ENCODE peak calls at places on chromosomes 7 and 10, in eight cellular contexts. G is fibroblast of the aortic adventitia, I is Calu3, Y is kidney epithelial cell, W is cardiac muscle cell, Z is endothelial cell, L is fibroblast of mammary gland, H is tibial nerve. P is an unnamed sample.
A peak's percentile ranks its signal among the peaks of the same experiment; 100 is the strongest.

GRCh38 chr7:36605261-36605660 is 119.0 kb downstream of the AOAH start:
- DNase-seq in G (no peak), I (peak; percentile 24), Y (peak; percentile 37), W (no peak), Z (no peak), L (no peak), H (no peak), P (no peak)

GRCh38 chr7:155914341-155914740 is 102.1 kb upstream of the SHH start:
- DNase-seq in G (no peak), I (no peak), Y (no peak), W (no peak), Z (no peak), L (no peak), H (no peak), P (no peak)

GRCh38 chr10:62063795-62064472 is 162.4 kb downstream of the ARID5B start:
- DNase-seq in G (peak; percentile 71), I (no peak), Y (no peak), W (peak; percentile 61), Z (no peak), L (peak; percentile 93), H (peak; percentile 64), P (no peak)

GRCh38 chr7:107594961-107595737 is 15.1 kb downstream of the BCAP29 start:
- DNase-seq in G (peak; percentile 97), I (no peak), Y (peak; percentile 83), W (peak; percentile 94), Z (no peak), L (peak; percentile 96), H (no peak), P (no peak)

GRCh38 chr10:129057856-129058663 is 409.0 kb upstream of the MGMT start:
- DNase-seq in G (no peak), I (no peak), Y (no peak), W (no peak), Z (no peak), L (no peak), H (no peak), P (no peak)

GRCh38 chr7:111390000-111390399 is 172.3 kb downstream of the IMMP2L start:
- DNase-seq in G (no peak), I (no peak), Y (no peak), W (no peak), Z (no peak), L (no peak), H (no peak), P (no peak)

GRCh38 chr7:4245135-4245865 is 436.8 kb upstream of the FOXK1 start:
- DNase-seq in G (no peak), I (no peak), Y (no peak), W (no peak), Z (no peak), L (no peak), H (no peak), P (no peak)

GRCh38 chr7:125462615-125463014 is 533.0 kb upstream of the POT1 start:
- DNase-seq in G (no peak), I (no peak), Y (no peak), W (no peak), Z (no peak), L (no peak), H (no peak), P (no peak)

GRCh38 chr7:137081694-137082093 is 213.2 kb downstream of the CHRM2 start:
- DNase-seq in G (peak; percentile 100), I (no peak), Y (no peak), W (peak; percentile 97), Z (no peak), L (peak; percentile 95), H (peak; percentile 67), P (peak; percentile 45)

GRCh38 chr10:26407406-26407969 is 30.7 kb upstream of the APBB1IP start:
- DNase-seq in G (peak; percentile 60), I (peak; percentile 60), Y (peak; percentile 96), W (peak; percentile 3), Z (no peak), L (peak; percentile 96), H (no peak), P (no peak)

GRCh38 chr7:134660242-134660785 is 13.7 kb downstream of the BPGM start:
- DNase-seq in G (peak; percentile 8), I (no peak), Y (no peak), W (peak; percentile 3), Z (no peak), L (peak; percentile 26), H (no peak), P (no peak)

GRCh38 chr7:30800785-30801252 is 29.6 kb downstream of the MINDY4 start:
- DNase-seq in G (peak; percentile 90), I (peak; percentile 76), Y (no peak), W (peak; percentile 88), Z (peak; percentile 58), L (peak; percentile 87), H (peak; percentile 91), P (peak; percentile 65)

GRCh38 chr7:130069179-130069977 is 956 bp upstream of the KLHDC10 start:
- DNase-seq in G (no peak), I (no peak), Y (no peak), W (no peak), Z (no peak), L (no peak), H (no peak), P (no peak)

GRCh38 chr7:147432068-147432467 is 1158.5 kb upstream of the C7orf33 start:
- DNase-seq in G (peak; percentile 54), I (no peak), Y (no peak), W (peak; percentile 72), Z (peak; percentile 15), L (peak; percentile 32), H (no peak), P (no peak)

GRCh38 chr10:34666008-34666700 is 148.9 kb downstream of the PARD3 start:
- DNase-seq in G (peak; percentile 97), I (peak; percentile 54), Y (peak; percentile 76), W (peak; percentile 96), Z (no peak), L (peak; percentile 94), H (peak; percentile 56), P (peak; percentile 69)

GRCh38 chr10:77873558-77874380 is 52.8 kb downstream of the DLG5 start:
- DNase-seq in G (peak; percentile 59), I (peak; percentile 89), Y (peak; percentile 55), W (peak; percentile 51), Z (no peak), L (peak; percentile 78), H (no peak), P (peak; percentile 47)

GRCh38 chr7:139855498-139856270 is 26.6 kb downstream of the TBXAS1 start:
- DNase-seq in G (no peak), I (no peak), Y (no peak), W (peak; percentile 60), Z (no peak), L (no peak), H (no peak), P (peak; percentile 42)

GRCh38 chr7:42677751-42678231 is 234.1 kb downstream of the C7orf25 start:
- DNase-seq in G (peak; percentile 92), I (no peak), Y (peak; percentile 28), W (peak; percentile 92), Z (no peak), L (peak; percentile 99), H (no peak), P (no peak)

GRCh38 chr7:138226001-138226476 is 149.8 kb downstream of the AKR1D1 start:
- DNase-seq in G (peak; percentile 14), I (no peak), Y (no peak), W (peak; percentile 98), Z (no peak), L (no peak), H (no peak), P (no peak)

GRCh38 chr10:86630079-86630478 is 24.3 kb upstream of the OPN4 start:
- DNase-seq in G (peak; percentile 52), I (no peak), Y (no peak), W (peak; percentile 66), Z (no peak), L (no peak), H (no peak), P (no peak)

GRCh38 chr7:46675456-46675855 is 754.4 kb upstream of the IGFBP3 start:
- DNase-seq in G (no peak), I (no peak), Y (no peak), W (no peak), Z (no peak), L (no peak), H (no peak), P (no peak)

GRCh38 chr7:46672861-46673260 is 751.8 kb upstream of the IGFBP3 start:
- DNase-seq in G (no peak), I (no peak), Y (no peak), W (no peak), Z (no peak), L (no peak), H (no peak), P (no peak)

DNA sequence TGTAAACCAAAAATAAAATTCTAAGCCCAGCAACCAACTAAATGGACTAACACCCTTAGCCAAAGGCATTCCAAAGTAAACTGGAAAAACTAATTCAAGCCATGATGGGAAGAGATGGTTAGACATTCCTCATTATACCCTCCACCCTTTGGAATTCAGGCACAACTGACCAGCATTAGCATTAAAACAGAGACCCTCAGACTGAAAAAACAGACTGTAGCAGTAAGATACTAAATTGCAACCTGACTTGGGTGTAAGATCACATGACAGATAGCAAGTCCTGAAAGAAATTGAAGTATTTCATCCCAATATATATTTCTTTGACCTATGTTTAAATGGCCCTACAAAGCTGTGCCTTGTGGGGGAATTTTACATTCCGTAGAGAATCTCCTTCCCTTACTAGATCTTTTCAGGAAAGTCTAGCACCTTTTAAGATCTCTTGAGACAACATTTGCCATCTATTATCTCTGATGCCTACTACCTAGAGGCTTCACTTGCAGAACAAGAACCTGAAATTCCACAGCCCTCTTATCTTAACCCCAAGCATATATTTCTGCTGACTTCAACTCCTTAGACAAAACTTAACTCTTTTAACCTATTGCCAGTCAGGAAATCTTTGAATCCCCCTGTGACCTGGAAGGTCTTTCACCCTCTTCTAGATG is 750.2 kb upstream of the IGFBP3 start:
- DNase-seq in G (no peak), I (no peak), Y (no peak), W (no peak), Z (no peak), L (no peak), H (no peak), P (no peak)
- TF ChIP-seq CTCF in G (no peak), I (no peak), Y (no peak), W (no peak), Z (no peak), L (no peak), H (no peak), P (no peak)

GRCh38 chr10:17001961-17002749 is 127.5 kb downstream of the CUBN start:
- DNase-seq in G (peak; percentile 99), I (no peak), Y (no peak), W (peak; percentile 99), Z (no peak), L (peak; percentile 99), H (peak; percentile 84), P (no peak)
- TF ChIP-seq CTCF in G (no peak), I (no peak), Y (no peak), W (no peak), Z (no peak), L (no peak), H (no peak), P (no peak)

GRCh38 chr10:104123397-104123796 is 1.4 kb downstream of the SFR1 start:
- DNase-seq in G (peak; percentile 59), I (no peak), Y (no peak), W (peak; percentile 34), Z (no peak), L (peak; percentile 49), H (no peak), P (no peak)
- TF ChIP-seq CTCF in G (peak; percentile 61), I (no peak), Y (peak; percentile 40), W (peak; percentile 45), Z (no peak), L (peak; percentile 53), H (no peak), P (no peak)

DNA sequence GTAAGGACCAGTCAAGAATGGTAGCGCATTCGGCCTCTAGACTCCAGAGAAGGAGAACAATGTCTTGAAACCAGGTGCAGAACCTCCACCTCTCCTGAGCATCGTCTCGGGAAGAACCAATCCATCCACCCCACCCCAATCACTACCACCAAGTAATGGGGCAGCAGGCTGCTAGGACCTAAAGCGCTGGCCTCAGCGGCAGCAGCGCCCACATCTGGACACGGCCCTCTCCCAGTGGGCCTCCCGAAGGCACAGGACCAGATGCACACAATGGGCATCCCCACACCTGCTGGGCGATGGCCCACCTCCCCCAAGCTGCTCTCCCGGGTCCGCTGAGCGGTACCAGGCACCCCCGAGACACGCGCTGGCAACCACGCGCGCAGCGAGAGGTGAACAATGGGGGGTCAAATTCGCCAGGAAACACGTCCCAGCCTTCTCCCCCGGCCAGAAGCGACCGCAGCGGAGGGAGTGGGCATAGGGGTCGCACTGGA is 631 bp downstream of the CTTNBP2 start:
- DNase-seq in G (peak; percentile 17), I (peak; percentile 35), Y (no peak), W (no peak), Z (peak; percentile 31), L (no peak), H (peak; percentile 24), P (no peak)
- TF ChIP-seq CTCF in G (peak; percentile 7), I (no peak), Y (peak; percentile 45), W (no peak), Z (no peak), L (no peak), H (no peak), P (no peak)